ENCODE peak calls at places on chromosomes 4 and X, in five cellular contexts. D is transverse colon; Y is BE2C; R is CD8-positive, alpha-beta T cell; W is HCT116. Q is an unnamed sample.

GRCh38 chr4:82043081-82043808 is 330.5 kb downstream of the HNRNPD start:
- DNase-seq in D (peak), Y (no peak), R (no peak), W (no peak), Q (no peak)

GRCh38 chr4:119300072-119300387 is 21.9 kb downstream of the FABP2 start:
- DNase-seq in D (peak), Y (peak), R (peak), W (no peak), Q (no peak)

GRCh38 chr4:114264452-114264851 is 285.0 kb upstream of the ARSJ start:
- DNase-seq in D (no peak), Y (no peak), R (no peak), W (no peak), Q (no peak)

GRCh38 chrX:39476596-39476995 is 621.2 kb downstream of the BCOR start:
- DNase-seq in D (no peak), Y (no peak), R (no peak), W (no peak), Q (no peak)

GRCh38 chr4:45939056-45939455 is 184.8 kb downstream of the GABRG1 start:
- DNase-seq in D (no peak), Y (no peak), R (no peak), W (no peak), Q (no peak)

GRCh38 chrX:49177338-49177833 is 5.7 kb downstream of the PLP2 start:
- DNase-seq in D (no peak), Y (no peak), R (no peak), W (no peak), Q (no peak)

GRCh38 chr4:88585908-88586307 is 6.4 kb upstream of the HERC3 start:
- DNase-seq in D (no peak), Y (no peak), R (no peak), W (no peak), Q (no peak)

GRCh38 chrX:33207056-33207455 is 4.3 kb downstream of the DMD start:
- DNase-seq in D (no peak), Y (no peak), R (no peak), W (no peak), Q (no peak)

GRCh38 chr4:102610007-102610406 is 108.8 kb downstream of the NFKB1 start:
- DNase-seq in D (no peak), Y (no peak), R (no peak), W (no peak), Q (no peak)

GRCh38 chr4:3680656-3681055 is 85.5 kb upstream of the ADRA2C start:
- DNase-seq in D (no peak), Y (peak), R (no peak), W (no peak), Q (no peak)

GRCh38 chr4:123443401-123444297 is 47.1 kb downstream of the SPRY1 start:
- DNase-seq in D (peak), Y (no peak), R (no peak), W (no peak), Q (no peak)

DNA sequence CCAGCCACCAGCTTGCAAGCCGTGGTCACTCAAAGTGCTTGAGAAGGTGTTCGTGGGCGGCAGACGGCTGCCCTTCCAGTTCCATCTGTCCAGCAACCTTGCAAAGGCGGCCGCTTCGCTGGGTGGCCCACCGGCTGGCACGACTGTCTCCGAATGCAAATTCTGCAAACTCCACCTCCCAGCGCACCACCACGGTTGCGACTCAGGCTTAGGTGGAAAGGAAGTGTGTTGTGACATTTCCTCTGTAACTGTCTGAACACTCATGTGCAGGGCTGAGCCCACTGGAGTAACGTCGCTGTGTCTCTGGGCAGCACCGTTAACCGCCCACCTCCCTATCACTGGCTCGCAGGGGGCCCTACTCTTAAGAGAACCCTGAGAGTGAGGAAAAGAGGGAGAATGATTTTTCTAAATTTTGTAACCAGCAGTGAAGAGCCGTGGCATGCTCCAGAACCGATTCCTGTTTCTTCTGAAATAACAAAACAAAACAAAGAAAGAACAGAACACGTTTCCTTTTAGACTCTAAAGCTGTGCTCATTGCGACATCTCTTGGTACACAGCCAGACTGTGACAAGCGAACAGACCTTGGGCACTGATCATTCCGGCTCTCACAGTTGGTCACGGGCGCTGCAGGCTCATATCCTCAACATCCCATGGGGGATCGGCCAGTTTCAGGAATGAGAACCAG is at the start of gene P2RY8:
- DNase-seq in D (peak), Y (no peak), R (peak), W (no peak), Q (no peak)
- TF ChIP-seq CTCF in D (no peak), Y (no peak), R (no peak), W (no peak), Q (no peak)

DNA sequence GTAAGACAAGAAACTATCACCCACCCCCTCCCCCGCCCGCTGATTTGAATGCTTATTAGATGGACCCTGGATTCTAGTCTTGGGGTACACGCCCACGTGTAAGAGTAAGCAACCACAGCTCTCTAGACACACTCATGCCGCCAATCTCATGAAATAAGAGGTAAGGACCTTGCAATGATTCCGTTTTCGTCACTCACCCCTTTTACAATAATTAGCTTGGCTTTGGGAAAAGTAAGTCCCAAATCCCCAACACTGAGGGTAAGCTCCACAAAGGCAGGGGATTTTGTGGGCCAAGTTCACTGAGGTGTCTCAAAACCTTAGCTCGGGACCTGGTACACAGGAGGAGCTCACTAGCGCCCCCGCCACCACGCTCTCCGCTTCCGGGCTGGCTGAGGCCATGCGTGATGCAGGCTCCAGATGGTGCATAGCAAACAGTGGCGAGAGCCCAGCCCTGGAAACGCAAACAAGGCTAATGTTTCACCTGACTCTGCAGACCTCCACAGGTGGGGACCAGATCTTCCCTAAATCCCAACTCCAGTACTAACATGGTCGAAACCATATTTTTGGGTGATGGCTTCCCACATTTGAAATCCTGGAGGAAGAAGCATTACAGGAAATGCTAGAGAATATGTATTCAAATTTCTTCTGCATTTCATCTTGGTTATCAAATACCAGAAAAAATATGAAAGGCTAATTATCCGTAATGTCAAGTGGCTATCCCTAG is 4.1 kb downstream of the PLAC8 start:
- DNase-seq in D (peak), Y (peak), R (peak), W (peak), Q (peak)
- TF ChIP-seq CTCF in D (peak), Y (peak), R (peak), W (peak), Q (peak)

DNA sequence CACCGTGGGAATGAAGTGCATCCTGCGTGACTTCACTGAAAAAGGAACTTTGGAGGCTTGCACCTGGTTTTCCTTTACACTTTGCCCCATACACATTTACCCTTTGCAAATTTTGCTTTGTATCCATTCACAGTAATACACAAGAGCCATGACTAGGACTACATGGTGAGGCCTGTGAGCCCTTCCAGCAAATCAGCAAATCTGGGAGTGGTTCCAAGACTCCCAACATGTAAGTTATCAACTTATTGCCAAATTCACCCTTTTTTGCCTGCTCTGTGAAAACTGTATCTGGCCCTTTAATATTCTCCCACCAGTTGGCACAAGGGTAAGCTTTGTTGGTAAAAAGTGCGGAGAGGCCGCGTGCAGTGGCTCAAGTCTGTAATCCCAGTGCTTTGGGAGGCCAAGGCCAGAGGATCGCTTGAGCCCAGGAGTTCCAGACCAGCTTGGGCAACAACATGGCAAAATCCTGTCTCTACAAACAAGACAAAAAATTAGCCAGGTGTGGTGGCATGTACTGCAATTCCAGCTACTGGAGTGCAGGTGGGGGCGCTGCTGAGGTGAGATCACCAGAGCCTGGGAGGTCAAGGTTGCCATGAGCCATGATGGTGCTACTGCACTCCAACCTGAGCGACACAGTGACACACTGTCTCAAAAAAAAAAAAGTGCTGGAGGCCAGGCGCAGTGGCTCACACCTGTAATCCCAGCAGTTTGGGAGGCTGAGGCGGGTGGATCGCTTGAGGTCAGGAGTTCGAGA is 5.0 kb downstream of the PRMT9 start:
- DNase-seq in D (no peak), Y (no peak), R (no peak), W (peak), Q (no peak)
- TF ChIP-seq CTCF in D (no peak), Y (peak), R (no peak), W (peak), Q (peak)

DNA sequence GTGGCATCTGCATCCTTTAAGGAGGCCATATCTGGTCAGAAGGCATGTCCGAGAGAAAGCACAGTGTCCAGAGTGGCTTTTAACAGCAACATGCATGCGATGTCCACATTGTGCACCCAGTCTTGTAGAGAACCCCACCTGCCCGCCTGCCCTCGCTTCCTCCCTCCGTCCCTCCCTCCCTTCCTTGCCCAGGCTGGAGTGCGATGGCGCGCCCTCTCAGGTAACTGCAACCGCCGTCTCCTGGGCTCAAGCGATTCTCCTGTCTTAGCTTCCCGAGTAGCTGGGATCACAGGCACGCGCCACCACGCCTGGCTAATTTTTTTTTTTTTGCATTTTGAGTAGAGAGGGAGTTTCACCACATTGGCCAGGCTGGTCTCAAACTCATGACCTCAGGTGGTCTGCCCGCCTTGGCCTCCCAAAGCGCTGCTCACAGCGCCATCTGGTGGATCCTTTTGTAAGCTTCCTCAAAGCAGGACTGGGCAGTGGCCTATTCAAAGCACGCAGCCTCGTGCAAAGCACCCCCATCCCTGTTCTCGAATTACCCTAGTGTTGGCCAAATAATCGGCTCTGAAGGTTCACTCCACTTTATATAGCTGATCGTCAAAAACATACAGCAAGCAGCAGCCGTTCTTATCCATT is 15.0 kb downstream of the BRCC3 start:
- DNase-seq in D (peak), Y (peak), R (no peak), W (peak), Q (no peak)
- TF ChIP-seq CTCF in D (peak), Y (peak), R (peak), W (peak), Q (peak)

DNA sequence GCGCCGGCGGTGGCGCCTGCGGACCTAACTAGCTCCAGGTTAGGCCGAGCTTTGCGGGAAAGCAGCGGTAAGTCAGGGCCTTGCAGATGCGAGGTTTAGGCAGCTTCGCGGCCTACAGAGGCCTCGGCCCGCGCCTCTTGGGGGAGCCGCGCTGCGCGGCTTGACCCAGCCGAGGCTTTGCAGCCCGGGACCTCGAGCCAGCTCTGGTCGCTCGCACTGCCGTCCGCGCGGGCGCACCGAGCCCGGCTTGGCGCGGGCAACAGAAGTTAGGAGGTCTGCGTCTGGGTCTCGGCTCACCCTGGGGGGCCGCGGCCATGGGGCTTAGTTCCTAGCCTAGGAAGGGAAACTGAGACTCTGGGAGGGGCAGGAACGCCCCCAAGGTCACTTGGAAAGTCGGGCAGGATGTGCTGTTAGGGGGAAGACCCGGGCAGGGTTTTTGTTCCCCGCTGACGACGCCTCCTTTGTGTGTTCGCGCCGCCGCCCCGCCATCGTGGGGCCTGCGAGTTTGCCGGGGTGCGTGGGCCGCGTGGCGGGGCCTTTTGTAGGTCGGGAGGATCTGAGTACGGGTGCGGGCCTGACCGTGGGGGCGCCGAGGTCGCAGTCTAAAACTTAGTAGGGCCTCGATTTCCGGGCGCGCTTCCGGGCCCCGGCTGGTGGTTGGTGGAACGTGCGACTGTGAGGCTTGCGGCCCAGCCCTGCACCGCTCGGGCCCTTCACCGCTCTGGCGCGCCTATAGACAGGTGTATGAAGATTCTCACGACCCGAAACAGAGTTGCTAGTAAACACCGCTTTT is 482 bp downstream of the RNF4 start:
- DNase-seq in D (peak), Y (peak), R (peak), W (no peak), Q (no peak)
- TF ChIP-seq CTCF in D (no peak), Y (no peak), R (no peak), W (no peak), Q (no peak)

DNA sequence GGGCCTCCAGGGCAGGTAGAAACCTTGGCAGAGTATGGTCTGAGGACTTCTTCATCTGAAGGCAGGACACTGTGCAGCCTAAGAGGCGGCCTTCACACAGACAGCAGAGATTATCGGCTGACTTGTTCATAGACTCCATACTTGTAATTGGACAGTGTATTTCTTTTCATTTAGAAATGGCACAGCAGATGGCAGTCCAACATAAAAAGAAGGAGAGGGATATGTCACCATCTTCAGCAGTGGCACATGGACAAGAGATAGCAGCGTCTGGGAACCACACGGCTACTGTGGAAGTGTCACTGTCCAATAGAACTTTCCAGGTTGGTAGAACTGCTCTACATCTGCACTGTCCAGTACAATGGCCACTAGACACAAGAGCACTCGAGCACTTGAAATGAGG is 21.7 kb upstream of the GEMIN8 start:
- DNase-seq in D (no peak), Y (no peak), R (no peak), W (no peak), Q (no peak)
- TF ChIP-seq CTCF in D (no peak), Y (no peak), R (no peak), W (no peak), Q (no peak)

GRCh38 chr4:140246216-140246615 is 92.2 kb upstream of the MAML3 start:
- DNase-seq in D (no peak), Y (no peak), R (no peak), W (no peak), Q (no peak)

GRCh38 chr4:140247237-140247636 is 93.3 kb upstream of the MAML3 start:
- DNase-seq in D (no peak), Y (no peak), R (no peak), W (no peak), Q (no peak)

GRCh38 chr4:140243345-140243753 is 89.4 kb upstream of the MAML3 start:
- DNase-seq in D (peak), Y (no peak), R (no peak), W (no peak), Q (no peak)

GRCh38 chr4:140242357-140243284 is 88.6 kb upstream of the MAML3 start:
- DNase-seq in D (peak), Y (no peak), R (no peak), W (no peak), Q (no peak)

GRCh38 chr4:140244328-140244727 is 90.3 kb upstream of the MAML3 start:
- DNase-seq in D (no peak), Y (no peak), R (no peak), W (no peak), Q (no peak)
- TF ChIP-seq CTCF in D (no peak), Y (no peak), R (no peak), W (no peak), Q (no peak)

DNA sequence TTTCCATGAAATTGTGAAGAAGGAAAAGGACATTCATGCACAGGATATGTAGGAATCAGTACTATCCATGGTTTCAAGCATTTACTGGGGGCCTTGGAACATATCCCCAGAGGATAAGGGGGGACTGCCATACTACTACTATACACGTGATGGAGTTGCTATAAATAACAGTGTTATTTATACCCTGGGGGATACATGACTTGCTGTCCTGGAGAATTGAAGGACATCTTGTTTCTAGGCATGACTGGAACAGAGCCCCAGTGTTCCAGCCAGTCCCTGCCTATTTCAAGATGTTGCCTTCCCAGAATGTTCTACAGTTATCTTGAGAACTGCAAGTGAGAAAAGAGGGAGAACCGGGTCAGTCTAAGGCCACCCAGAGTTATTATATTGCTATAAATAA is 39.6 kb upstream of the ZNF81 start:
- DNase-seq in D (no peak), Y (no peak), R (no peak), W (no peak), Q (no peak)
- TF ChIP-seq CTCF in D (no peak), Y (no peak), R (no peak), W (no peak), Q (no peak)